ENCODE peak calls at places on chromosome 1, in nine cellular contexts. J is cardiac muscle cell; S is uterus; G is HT1080; E is activated naive CD8-positive, alpha-beta T cell treated with anti-CD3 and anti-CD28 coated beads, Interleukin-2, amount 10 ng/mL, durations not matched to agents 7 days and 5 days; A is posterior cingulate gyrus; C is T-helper 9 cell; L is cerebellar cortex; M is left lobe of liver. B is an unnamed sample.

GRCh38 chr1:245715970-245716369 is 561.2 kb downstream of the KIF26B start:
- DNase-seq in J (peak), S (no peak), G (peak), E (no peak), A (no peak), C (no peak), L (no peak), M (no peak), B (no peak)

GRCh38 chr1:29581256-29581655 is 344.9 kb downstream of the PTPRU start:
- DNase-seq in J (no peak), S (no peak), G (no peak), E (no peak), A (no peak), C (no peak), L (no peak), M (no peak), B (no peak)

GRCh38 chr1:12316331-12316730 is 86.5 kb downstream of the VPS13D start:
- DNase-seq in J (peak), S (no peak), G (no peak), E (no peak), A (no peak), C (no peak), L (no peak), M (no peak), B (no peak)

GRCh38 chr1:50976890-50977574 is 7.0 kb downstream of the CDKN2C start:
- DNase-seq in J (peak), S (no peak), G (peak), E (peak), A (no peak), C (no peak), L (peak), M (no peak), B (no peak)

GRCh38 chr1:180954766-180955165 is 42.1 kb downstream of the KIAA1614 start:
- DNase-seq in J (no peak), S (no peak), G (no peak), E (no peak), A (no peak), C (no peak), L (no peak), M (no peak), B (no peak)

GRCh38 chr1:18719786-18720436 is 89.3 kb downstream of the PAX7 start:
- DNase-seq in J (no peak), S (no peak), G (no peak), E (no peak), A (no peak), C (no peak), L (no peak), M (no peak), B (no peak)

GRCh38 chr1:30315185-30315960 is 408.0 kb downstream of the MATN1 start:
- DNase-seq in J (peak), S (no peak), G (no peak), E (no peak), A (no peak), C (no peak), L (no peak), M (peak), B (no peak)

GRCh38 chr1:117600966-117601365 is 4.9 kb upstream of the TENT5C start:
- DNase-seq in J (peak), S (no peak), G (no peak), E (no peak), A (no peak), C (no peak), L (peak), M (peak), B (no peak)

GRCh38 chr1:2302292-2302925 is 74.3 kb downstream of the SKI start:
- DNase-seq in J (no peak), S (no peak), G (no peak), E (no peak), A (no peak), C (no peak), L (no peak), M (no peak), B (no peak)

GRCh38 chr1:43229831-43230780 is 39.7 kb upstream of the TMEM125 start:
- DNase-seq in J (no peak), S (no peak), G (no peak), E (no peak), A (no peak), C (no peak), L (no peak), M (no peak), B (no peak)

GRCh38 chr1:19435851-19436465 is 49.4 kb downstream of the CAPZB start:
- DNase-seq in J (peak), S (no peak), G (no peak), E (no peak), A (no peak), C (no peak), L (no peak), M (no peak), B (no peak)

GRCh38 chr1:185512442-185512841 is 195.4 kb upstream of the IVNS1ABP start:
- DNase-seq in J (no peak), S (no peak), G (no peak), E (no peak), A (no peak), C (no peak), L (no peak), M (no peak), B (no peak)

GRCh38 chr1:244730153-244730933 is 77.4 kb downstream of the DESI2 start:
- DNase-seq in J (peak), S (peak), G (no peak), E (peak), A (peak), C (no peak), L (no peak), M (no peak), B (peak)

GRCh38 chr1:41662061-41662655 is 177.7 kb upstream of the EDN2 start:
- DNase-seq in J (peak), S (peak), G (peak), E (peak), A (peak), C (peak), L (no peak), M (no peak), B (peak)

GRCh38 chr1:200684015-200684414 is 14.3 kb upstream of the DDX59 start:
- DNase-seq in J (no peak), S (no peak), G (no peak), E (no peak), A (no peak), C (no peak), L (no peak), M (no peak), B (no peak)

GRCh38 chr1:161359316-161359715 is 8.4 kb downstream of the CFAP126 start:
- DNase-seq in J (no peak), S (no peak), G (no peak), E (no peak), A (no peak), C (no peak), L (no peak), M (no peak), B (no peak)

GRCh38 chr1:23529146-23530088 is 1.6 kb downstream of the E2F2 start:
- DNase-seq in J (no peak), S (no peak), G (no peak), E (peak), A (no peak), C (no peak), L (no peak), M (no peak), B (no peak)

GRCh38 chr1:94801919-94802546 is 18.1 kb upstream of the SLC44A3 start:
- DNase-seq in J (peak), S (peak), G (peak), E (no peak), A (no peak), C (no peak), L (peak), M (no peak), B (peak)

GRCh38 chr1:171841931-171842723 is 829 bp downstream of the DNM3 start:
- DNase-seq in J (no peak), S (peak), G (no peak), E (peak), A (no peak), C (peak), L (peak), M (no peak), B (no peak)

GRCh38 chr1:31467005-31467674 is 54.1 kb downstream of the SERINC2 start:
- DNase-seq in J (no peak), S (no peak), G (no peak), E (no peak), A (no peak), C (no peak), L (no peak), M (no peak), B (no peak)

GRCh38 chr1:77281491-77282186 is at the start of gene AK5:
- DNase-seq in J (peak), S (no peak), G (peak), E (peak), A (peak), C (peak), L (no peak), M (no peak), B (no peak)

GRCh38 chr1:59814901-59815825 is at the start of gene HOOK1:
- DNase-seq in J (no peak), S (no peak), G (no peak), E (no peak), A (no peak), C (no peak), L (peak), M (peak), B (peak)

GRCh38 chr1:236451796-236452373 is 57.8 kb downstream of the EDARADD start:
- DNase-seq in J (peak), S (no peak), G (peak), E (peak), A (no peak), C (peak), L (peak), M (peak), B (peak)

GRCh38 chr1:26412180-26412840 is 1.7 kb downstream of the LIN28A start:
- DNase-seq in J (no peak), S (no peak), G (no peak), E (no peak), A (no peak), C (no peak), L (peak), M (no peak), B (no peak)

GRCh38 chr1:247357781-247358211 is 26.1 kb upstream of the ZNF496 start:
- DNase-seq in J (peak), S (peak), G (no peak), E (no peak), A (no peak), C (no peak), L (no peak), M (no peak), B (no peak)

GRCh38 chr1:2637472-2637871 is 4.7 kb upstream of the MMEL1 start:
- DNase-seq in J (no peak), S (no peak), G (no peak), E (no peak), A (no peak), C (no peak), L (no peak), M (no peak), B (no peak)

GRCh38 chr1:100265562-100265930 is 470 bp upstream of the RTCA start:
- DNase-seq in J (peak), S (no peak), G (no peak), E (no peak), A (no peak), C (no peak), L (no peak), M (no peak), B (no peak)

GRCh38 chr1:44220001-44220751 is 6.9 kb downstream of the DMAP1 start:
- DNase-seq in J (no peak), S (no peak), G (no peak), E (no peak), A (no peak), C (no peak), L (no peak), M (no peak), B (no peak)

GRCh38 chr1:111535256-111536191 is 32.1 kb upstream of the ADORA3 start:
- DNase-seq in J (peak), S (peak), G (no peak), E (no peak), A (no peak), C (no peak), L (no peak), M (no peak), B (no peak)

GRCh38 chr1:63774617-63775417 is 1.0 kb downstream of the ROR1 start:
- DNase-seq in J (peak), S (peak), G (peak), E (peak), A (peak), C (no peak), L (peak), M (no peak), B (peak)

GRCh38 chr1:3186526-3186921 is 117.5 kb downstream of the PRDM16 start:
- DNase-seq in J (peak), S (peak), G (peak), E (no peak), A (no peak), C (no peak), L (no peak), M (no peak), B (peak)

GRCh38 chr1:46520063-46520911 is 30.7 kb downstream of the DMBX1 start:
- DNase-seq in J (peak), S (no peak), G (peak), E (no peak), A (no peak), C (no peak), L (no peak), M (no peak), B (no peak)